ENCODE peak calls at places on chromosome 17, in eight cellular contexts. F is stomach, V is RWPE2, Q is Caco-2, W is right atrium auricular region, P is endothelial cell of umbilical vein, S is esophagus squamous epithelium, K is sigmoid colon. B is an unnamed sample.

GRCh38 chr17:37488607-37489196 is 989 bp upstream of the DUSP14 start:
- DNase-seq in W (peak; percentile 87), P (peak; percentile 86), Q (peak; percentile 83), V (peak; percentile 97), K (peak; percentile 92), F (peak; percentile 84), S (no peak), B (peak; percentile 44)

GRCh38 chr17:57080708-57081107 is 4.3 kb upstream of the AKAP1 start:
- DNase-seq in W (no peak), Q (no peak), S (no peak), V (no peak), F (no peak), P (no peak), K (no peak), B (no peak)

GRCh38 chr17:67633751-67634191 is 84.0 kb upstream of the NOL11 start:
- DNase-seq in W (no peak), F (no peak), V (no peak), P (peak; percentile 89), S (no peak), K (no peak), Q (no peak), B (no peak)

GRCh38 chr17:81500026-81500425 is 12.6 kb downstream of the ACTG1 start:
- DNase-seq in S (no peak), V (no peak), Q (no peak), F (no peak), W (no peak), P (no peak), K (no peak), B (no peak)

GRCh38 chr17:34499576-34499975 is 79.8 kb upstream of the TMEM132E start:
- DNase-seq in K (no peak), P (peak; percentile 31), W (no peak), F (no peak), V (no peak), Q (peak; percentile 52), S (no peak), B (peak; percentile 80)

GRCh38 chr17:79991924-79992656 is 43.6 kb downstream of the TBC1D16 start:
- DNase-seq in S (no peak), Q (peak; percentile 75), F (peak; percentile 50), W (no peak), V (no peak), K (no peak), P (no peak), B (peak; percentile 9)

GRCh38 chr17:61411944-61412859 is 12.6 kb downstream of the TBX2 start:
- DNase-seq in F (peak; percentile 82), V (peak; percentile 91), S (no peak), P (peak; percentile 70), W (peak; percentile 84), K (peak; percentile 90), Q (peak; percentile 91), B (peak; percentile 86)

GRCh38 chr17:32349503-32349853 is 479 bp upstream of the ZNF207 start:
- DNase-seq in K (no peak), F (no peak), W (no peak), Q (no peak), P (no peak), S (no peak), V (no peak), B (peak; percentile 25)

GRCh38 chr17:752620-753219 is 656 bp upstream of the GEMIN4 start:
- DNase-seq in Q (peak; percentile 24), P (peak; percentile 77), W (peak; percentile 75), V (no peak), F (peak; percentile 76), K (peak; percentile 92), S (no peak), B (no peak)

GRCh38 chr17:50200447-50201225 is 795 bp downstream of the COL1A1 start:
- DNase-seq in S (no peak), W (peak; percentile 92), Q (peak; percentile 98), F (peak; percentile 94), K (peak; percentile 98), P (peak; percentile 68), V (no peak), B (peak; percentile 96)

GRCh38 chr17:71458322-71458721 is 662.5 kb upstream of the SOX9 start:
- DNase-seq in F (no peak), V (peak; percentile 62), K (no peak), W (no peak), Q (no peak), S (no peak), P (no peak), B (no peak)

GRCh38 chr17:50344712-50345380 is 1.1 kb upstream of the XYLT2 start:
- DNase-seq in P (no peak), F (peak; percentile 69), K (peak; percentile 66), S (no peak), W (no peak), V (peak; percentile 31), Q (no peak), B (no peak)

GRCh38 chr17:77454560-77455095 is 313.9 kb downstream of the SEC14L1 start:
- DNase-seq in V (no peak), K (no peak), S (no peak), F (no peak), P (no peak), W (no peak), Q (no peak), B (no peak)

GRCh38 chr17:60971515-60972369 is 294.1 kb downstream of the BCAS3 start:
- DNase-seq in W (no peak), V (no peak), Q (peak; percentile 62), F (peak; percentile 40), K (no peak), S (no peak), P (peak; percentile 56), B (peak; percentile 64)

GRCh38 chr17:76404976-76405563 is 20.7 kb downstream of the SPHK1 start:
- DNase-seq in F (peak; percentile 32), P (no peak), S (no peak), V (no peak), Q (no peak), K (no peak), W (peak; percentile 70), B (no peak)
- H3K4me1 ChIP-seq in F (no peaks in the 10 kb centered on the region), P (no peaks in the 10 kb centered on the region), S (no peaks in the 10 kb centered on the region), V (no peaks in the 10 kb centered on the region), Q (no peaks in the 10 kb centered on the region), K (peaks cover 10% of the 10 kb centered on the region), W (no peaks in the 10 kb centered on the region), B (peaks cover 26% of the 10 kb centered on the region)

GRCh38 chr17:58200024-58200633 is 7.6 kb downstream of the EPX start:
- DNase-seq in P (peak; percentile 43), K (peak; percentile 66), V (no peak), S (no peak), W (no peak), F (peak; percentile 46), Q (peak; percentile 73), B (peak; percentile 60)
- H3K27me3 ChIP-seq in P (no peaks in the 10 kb centered on the region), K (no peaks in the 10 kb centered on the region), V (peaks cover 3% of the 10 kb centered on the region), S (peaks cover 37% of the 10 kb centered on the region), W (no peaks in the 10 kb centered on the region), F (no peaks in the 10 kb centered on the region), Q (no peaks in the 10 kb centered on the region), B (peaks cover 9% of the 10 kb centered on the region)

GRCh38 chr17:82933911-82934310 is 94.1 kb upstream of the ZNF750 start:
- DNase-seq in K (peak; percentile 40), V (peak; percentile 57), Q (no peak), P (no peak), W (no peak), S (no peak), F (peak; percentile 17), B (no peak)
- TF ChIP-seq CTCF in K (no peak), V (no peak), Q (no peak), P (no peak), W (no peak), S (no peak), F (no peak), B (no peak)

DNA sequence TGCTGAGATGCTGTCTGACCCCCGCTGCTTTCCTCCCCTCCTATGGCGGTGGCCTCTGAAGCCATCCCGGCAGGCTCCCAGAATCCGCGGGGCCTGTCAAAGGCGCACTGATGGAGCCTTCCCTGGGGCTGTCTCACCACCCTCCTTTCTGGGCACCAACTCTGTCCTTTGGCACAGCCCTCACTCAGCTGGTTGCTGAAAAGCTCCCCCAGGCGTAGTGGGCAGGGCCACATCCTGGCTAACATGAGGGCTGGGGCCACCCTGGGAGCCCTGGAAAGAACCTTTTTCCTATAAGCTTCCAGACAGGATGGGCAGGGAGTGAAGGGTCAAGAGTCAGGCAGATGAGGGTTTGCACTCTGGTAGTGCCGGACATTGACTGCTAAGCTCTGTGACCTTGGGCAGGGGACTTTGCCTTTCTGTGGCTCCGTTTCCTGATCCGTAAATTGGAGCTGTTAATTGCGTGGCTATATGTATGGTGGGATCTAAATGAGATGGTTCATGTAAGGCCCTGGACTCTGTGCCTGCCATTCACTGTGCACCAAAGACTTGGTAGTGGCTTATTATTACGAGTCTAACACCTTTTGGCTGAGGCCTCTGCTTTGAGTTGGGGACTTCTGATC is 27.6 kb upstream of the LASP1NB start:
- DNase-seq in Q (no peak), S (no peak), W (no peak), F (no peak), K (no peak), P (peak; percentile 46), V (no peak), B (no peak)
- H3K4me1 ChIP-seq in Q (peaks cover 22% of the 10 kb centered on the region), S (peaks cover 67% of the 10 kb centered on the region), W (no peaks in the 10 kb centered on the region), F (peaks cover 76% of the 10 kb centered on the region), K (peaks cover 80% of the 10 kb centered on the region), P (peaks cover 68% of the 10 kb centered on the region), V (peaks cover 12% of the 10 kb centered on the region), B (peaks cover 18% of the 10 kb centered on the region)

DNA sequence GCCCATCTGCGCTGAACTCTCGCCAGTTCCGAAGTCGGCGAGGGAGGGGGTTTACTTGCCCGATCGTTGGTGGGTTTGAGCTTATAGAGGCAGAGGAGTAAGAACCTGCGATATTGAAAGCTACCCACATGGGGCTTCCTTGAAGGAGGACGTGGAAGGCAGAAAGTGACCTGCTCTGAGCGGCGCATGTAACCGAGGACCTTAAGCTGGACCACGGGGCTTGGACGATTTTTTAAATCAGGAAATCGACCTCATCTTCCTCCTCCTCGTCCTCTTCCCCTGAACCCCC is 2.0 kb downstream of the PRAC2 start:
- DNase-seq in W (no peak), S (no peak), P (no peak), Q (no peak), F (no peak), V (no peak), K (peak; percentile 41), B (no peak)
- H3K27me3 ChIP-seq in W (peaks cover 93% of the 10 kb centered on the region), S (peaks cover 100% of the 10 kb centered on the region), P (peaks cover 93% of the 10 kb centered on the region), Q (no peaks in the 10 kb centered on the region), F (peaks cover 36% of the 10 kb centered on the region), V (peaks cover 99% of the 10 kb centered on the region), K (peaks cover 74% of the 10 kb centered on the region), B (peaks cover 100% of the 10 kb centered on the region)